ENCODE peak calls at places on chromosomes 7 and 10, in five cellular contexts. W is cardiac muscle cell, B is thoracic aorta, E is HCT116, F is BE2C. T is an unnamed sample. For H3K9me3 and H3K4me1, the result is how much of the 10 kb centered on the place peaks cover.

GRCh38 chr10:102313221-102313896 is 68.0 kb downstream of the GBF1 start:
- DNase-seq in W (no peak), B (no peak), E (no peak), F (no peak), T (no peak)

GRCh38 chr7:2710901-2711551 is 23.0 kb downstream of the AMZ1 start:
- DNase-seq in W (no peak), B (no peak), E (no peak), F (no peak), T (no peak)

GRCh38 chr10:124318076-124318475 is 100.6 kb downstream of the OAT start:
- DNase-seq in W (no peak), B (no peak), E (no peak), F (no peak), T (no peak)

GRCh38 chr10:52400564-52400963 is 86.5 kb downstream of the DKK1 start:
- DNase-seq in W (peak), B (no peak), E (no peak), F (no peak), T (no peak)

GRCh38 chr10:113522460-113522859 is 30.4 kb upstream of the HABP2 start:
- DNase-seq in W (no peak), B (no peak), E (peak), F (no peak), T (peak)

GRCh38 chr7:5214236-5214635 is 24.2 kb downstream of the WIPI2 start:
- DNase-seq in W (no peak), B (no peak), E (no peak), F (no peak), T (no peak)

GRCh38 chr7:112938895-112939588 is 147.6 kb downstream of the GPR85 start:
- DNase-seq in W (peak), B (no peak), E (no peak), F (peak), T (peak)

GRCh38 chr10:7541137-7542087 is 125.4 kb downstream of the ITIH5 start:
- DNase-seq in W (peak), B (no peak), E (no peak), F (no peak), T (peak)

GRCh38 chr10:71946700-71947099 is 17.5 kb upstream of the CHST3 start:
- DNase-seq in W (no peak), B (no peak), E (no peak), F (no peak), T (no peak)
- H3K9me3 ChIP-seq in W (under half), B (under half), E (under half), F (under half), T (under half)

GRCh38 chr10:50501899-50502556 is 121.7 kb downstream of the SGMS1 start:
- DNase-seq in W (peak), B (no peak), E (no peak), F (no peak), T (no peak)

GRCh38 chr10:50501478-50501877 is 122.3 kb downstream of the SGMS1 start:
- DNase-seq in W (peak), B (no peak), E (no peak), F (no peak), T (no peak)

GRCh38 chr10:50498465-50498864 is 125.3 kb downstream of the SGMS1 start:
- DNase-seq in W (no peak), B (no peak), E (no peak), F (no peak), T (no peak)

GRCh38 chr10:50496228-50496627 is 127.5 kb downstream of the SGMS1 start:
- DNase-seq in W (no peak), B (no peak), E (no peak), F (no peak), T (no peak)

GRCh38 chr10:50497758-50498157 is 126.0 kb downstream of the SGMS1 start:
- DNase-seq in W (peak), B (no peak), E (no peak), F (no peak), T (no peak)
- H3K4me3 ChIP-seq in W (no peak), B (peak), E (no peak), F (no peak), T (no peak)

GRCh38 chr7:154975984-154976383 is 26.9 kb downstream of the PAXIP1 start:
- DNase-seq in W (no peak), B (no peak), E (no peak), F (no peak), T (no peak)
- H3K4me1 ChIP-seq in W (under half), B (under half), E (under half), F (under half), T (under half)

GRCh38 chr7:157703131-157703530 is 366.3 kb downstream of the DNAJB6 start:
- DNase-seq in W (no peak), B (no peak), E (no peak), F (no peak), T (no peak)

GRCh38 chr7:157701395-157701794 is 364.6 kb downstream of the DNAJB6 start:
- DNase-seq in W (no peak), B (no peak), E (no peak), F (no peak), T (peak)

GRCh38 chr7:157699357-157700013 is 362.7 kb downstream of the DNAJB6 start:
- DNase-seq in W (no peak), B (no peak), E (no peak), F (no peak), T (no peak)

GRCh38 chr7:157702311-157703023 is 365.7 kb downstream of the DNAJB6 start:
- DNase-seq in W (no peak), B (no peak), E (no peak), F (peak), T (no peak)

GRCh38 chr7:157700237-157701005 is 363.6 kb downstream of the DNAJB6 start:
- DNase-seq in W (no peak), B (no peak), E (no peak), F (no peak), T (peak)
- H3K9me3 ChIP-seq in W (under half), B (under half), E (under half), F (under half), T (under half)

DNA sequence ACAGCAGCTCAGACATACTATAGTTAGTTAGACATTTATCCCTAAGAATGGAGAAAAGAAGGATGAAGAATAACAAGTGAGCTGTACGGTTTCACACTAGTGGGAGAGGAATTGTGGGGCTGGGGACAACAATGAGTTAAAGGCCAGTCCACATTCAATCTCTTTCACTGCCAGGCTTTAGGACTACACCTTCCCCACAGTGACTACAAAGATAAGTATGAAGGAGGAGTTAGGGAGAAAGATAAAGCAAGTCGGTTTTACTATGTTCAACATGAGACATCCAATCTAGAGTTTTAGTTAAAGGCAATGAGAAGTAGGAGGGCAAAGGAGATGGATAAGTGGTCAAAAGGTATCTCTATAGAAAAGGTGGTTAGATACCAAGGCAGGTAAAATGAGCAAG is 16.3 kb downstream of the ARHGAP12 start:
- DNase-seq in W (peak), B (no peak), E (no peak), F (no peak), T (no peak)
- H3K4me3 ChIP-seq in W (no peak), B (peak), E (no peak), F (no peak), T (no peak)

T was measured in SJSA1.